ENCODE peak calls at places on chromosome 15, in seven cellular contexts. O, N, K, U, W, R and Y are unnamed samples.

GRCh38 chr15:83372434-83372873 is 74.7 kb upstream of the SH3GL3 start:
- DNase-seq in K (no peak), U (no peak), W (no peak), O (no peak), R (peak; percentile 69), N (no peak), Y (peak; percentile 28)

GRCh38 chr15:60583946-60584345 is 105.0 kb upstream of the ICE2 start:
- DNase-seq in R (peak; percentile 7), O (no peak), K (no peak), N (peak; percentile 38), W (no peak), U (no peak), Y (peak; percentile 64)

GRCh38 chr15:101033801-101034200 is 114.6 kb downstream of the LRRK1 start:
- DNase-seq in O (no peak), N (no peak), U (no peak), W (no peak), R (peak; percentile 11), K (no peak), Y (no peak)

GRCh38 chr15:38864827-38865604 is 300.4 kb upstream of the RASGRP1 start:
- DNase-seq in O (peak; percentile 95), W (no peak), U (no peak), N (no peak), K (no peak), R (no peak), Y (no peak)

GRCh38 chr15:64013179-64014043 is 32.9 kb downstream of the DAPK2 start:
- DNase-seq in R (peak; percentile 72), W (peak; percentile 28), O (no peak), K (no peak), U (no peak), N (no peak), Y (no peak)

GRCh38 chr15:65541231-65541630 is 11.0 kb downstream of the HACD3 start:
- DNase-seq in K (no peak), W (no peak), U (no peak), O (no peak), N (no peak), R (no peak), Y (no peak)

GRCh38 chr15:62124176-62124952 is 40.7 kb downstream of the C2CD4B start:
- DNase-seq in U (no peak), R (no peak), K (peak; percentile 6), W (no peak), O (no peak), N (no peak), Y (no peak)

GRCh38 chr15:25236143-25236860 is 202.5 kb downstream of the UBE3A start:
- DNase-seq in O (no peak), N (no peak), K (no peak), W (no peak), R (no peak), U (no peak), Y (no peak)

GRCh38 chr15:43872416-43873020 is 45.7 kb downstream of the WDR76 start:
- DNase-seq in W (peak; percentile 62), N (peak; percentile 41), O (peak; percentile 87), R (peak; percentile 27), K (peak; percentile 57), U (peak; percentile 45), Y (peak; percentile 92)

GRCh38 chr15:38389924-38390542 is 63.9 kb upstream of the FAM98B start:
- DNase-seq in N (peak; percentile 63), U (peak; percentile 37), O (peak; percentile 61), K (peak; percentile 68), W (peak; percentile 51), R (peak; percentile 47), Y (peak; percentile 80)

GRCh38 chr15:100005715-100006114 is 272.5 kb upstream of the LYSMD4 start:
- DNase-seq in N (no peak), K (no peak), U (no peak), R (no peak), W (no peak), O (no peak), Y (no peak)

GRCh38 chr15:75697523-75698398 is 14.9 kb downstream of the CSPG4 start:
- DNase-seq in W (no peak), U (no peak), R (no peak), K (no peak), O (no peak), N (no peak), Y (no peak)
- H3K4me3 ChIP-seq in W (no peak overlapping the region), U (no peak overlapping the region), R (no peak overlapping the region), K (no peak overlapping the region), O (no peak overlapping the region), N (no peak overlapping the region), Y (no peak overlapping the region)

GRCh38 chr15:69225355-69226027 is 65.1 kb downstream of the GLCE start:
- DNase-seq in R (peak; percentile 14), U (peak; percentile 26), N (peak; percentile 31), W (peak; percentile 36), O (peak; percentile 74), K (peak; percentile 9), Y (peak; percentile 66)
- H3K79me2 ChIP-seq in R (no peaks in the 10 kb centered on the region), U (no peaks in the 10 kb centered on the region), N (no peaks in the 10 kb centered on the region), W (no peaks in the 10 kb centered on the region), O (no peaks in the 10 kb centered on the region), K (no peaks in the 10 kb centered on the region), Y (no peaks in the 10 kb centered on the region)

DNA sequence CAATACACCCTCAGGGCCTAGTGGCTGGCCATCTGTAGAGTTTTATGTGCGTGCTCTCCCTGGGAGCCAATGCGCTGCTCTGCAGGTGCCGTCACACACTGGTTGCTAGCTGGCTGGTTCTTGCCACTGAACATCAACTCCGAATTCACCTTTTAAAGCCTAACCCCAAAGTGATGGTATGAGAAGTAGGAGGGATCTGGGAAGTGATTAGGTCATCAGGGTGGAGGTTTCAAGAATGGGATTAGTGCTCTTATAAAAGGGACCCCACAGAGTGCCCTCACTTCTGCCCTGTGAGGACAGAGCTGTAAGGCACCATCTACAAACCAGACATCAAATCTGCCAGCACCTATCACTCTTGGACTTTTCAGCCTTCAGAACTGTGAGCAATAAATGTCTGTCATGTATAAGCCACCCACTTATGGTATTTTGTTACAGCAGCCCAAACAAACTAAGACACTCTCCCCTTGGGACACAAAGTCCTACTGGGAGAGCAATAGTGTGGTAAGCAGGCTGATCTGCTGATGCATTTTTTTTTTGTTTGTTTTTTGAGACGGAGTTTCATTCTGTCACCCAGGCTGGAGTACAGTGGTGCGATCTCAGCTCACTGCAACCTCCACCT is 20.3 kb downstream of the RGMA start:
- DNase-seq in K (no peak), N (no peak), W (no peak), O (no peak), U (no peak), R (no peak), Y (no peak)
- H3K4me3 ChIP-seq in K (no peak overlapping the region), N (no peak overlapping the region), W (no peak overlapping the region), O (no peak overlapping the region), U (no peak overlapping the region), R (no peak overlapping the region), Y (no peak overlapping the region)

DNA sequence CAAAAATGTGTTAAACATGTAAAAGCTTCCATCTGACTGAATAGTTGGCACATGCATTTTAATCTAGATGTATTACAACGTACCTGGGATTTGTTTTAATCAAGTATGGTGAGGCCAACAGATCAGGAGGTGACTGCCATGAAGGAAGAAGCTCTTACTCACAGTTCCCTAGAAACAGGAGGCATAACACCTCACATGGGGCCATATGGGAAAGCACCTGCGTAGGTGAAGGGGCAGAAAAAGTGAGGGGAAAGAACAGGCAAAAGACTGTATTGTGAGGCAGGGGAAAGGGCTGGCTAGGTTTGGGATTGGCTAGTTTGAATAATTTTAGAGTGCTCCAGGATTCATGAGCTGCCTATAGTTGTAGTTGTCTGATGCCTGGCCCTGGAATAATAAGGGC is 9.6 kb downstream of the SQOR start:
- DNase-seq in U (no peak), R (no peak), K (no peak), N (no peak), O (no peak), W (no peak), Y (no peak)
- H3K79me2 ChIP-seq in U (no peaks in the 10 kb centered on the region), R (peaks cover 69% of the 10 kb centered on the region), K (no peaks in the 10 kb centered on the region), N (peaks cover 92% of the 10 kb centered on the region), O (peaks cover 3% of the 10 kb centered on the region), W (no peaks in the 10 kb centered on the region), Y (no peaks in the 10 kb centered on the region)

DNA sequence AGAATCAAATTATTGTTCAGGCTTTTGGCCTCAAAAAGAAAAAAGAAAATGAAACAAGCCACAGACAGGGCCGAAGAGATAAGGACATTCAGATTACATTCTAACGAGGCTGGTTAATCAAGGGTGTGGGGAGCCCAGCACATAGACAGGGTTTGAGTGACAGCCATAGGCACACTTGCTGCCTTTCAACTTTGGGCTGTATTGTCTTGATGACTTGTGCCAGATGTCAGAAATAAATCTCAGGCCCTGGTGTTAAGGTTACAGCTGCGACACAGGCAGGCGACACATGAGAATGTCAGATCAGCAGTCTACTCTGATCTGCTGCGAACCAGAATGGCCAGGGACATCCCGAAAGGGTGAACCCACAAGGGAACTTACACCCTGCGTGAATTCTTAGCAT is 231.2 kb upstream of the ARRDC4 start:
- DNase-seq in R (no peak), O (no peak), N (no peak), K (no peak), W (no peak), U (no peak), Y (no peak)
- H3K4me3 ChIP-seq in R (no peak overlapping the region), O (no peak overlapping the region), N (no peak overlapping the region), K (no peak overlapping the region), W (no peak overlapping the region), U (no peak overlapping the region), Y (no peak overlapping the region)

GRCh38 chr15:90021108-90021507 is 20.0 kb downstream of the ZNF710 start:
- DNase-seq in N (peak; percentile 82), O (no peak), R (no peak), W (no peak), K (no peak), U (no peak), Y (no peak)
- H3K79me2 ChIP-seq in N (peaks cover 95% of the 10 kb centered on the region), O (peaks cover 40% of the 10 kb centered on the region), R (peaks cover 64% of the 10 kb centered on the region), W (peaks cover 7% of the 10 kb centered on the region), K (peaks cover 8% of the 10 kb centered on the region), U (no peaks in the 10 kb centered on the region), Y (peaks cover 38% of the 10 kb centered on the region)

GRCh38 chr15:92395176-92395521 is 1.5 kb downstream of the ST8SIA2 start:
- DNase-seq in W (no peak), O (no peak), U (no peak), R (no peak), N (no peak), K (no peak), Y (no peak)

GRCh38 chr15:92392966-92393286 is 755 bp upstream of the ST8SIA2 start:
- DNase-seq in R (no peak), O (no peak), N (no peak), U (no peak), W (peak; percentile 35), K (no peak), Y (peak; percentile 33)

GRCh38 chr15:92394327-92395175 is 870 bp downstream of the ST8SIA2 start:
- DNase-seq in K (no peak), O (no peak), U (no peak), N (peak; percentile 14), W (peak; percentile 87), R (no peak), Y (peak; percentile 64)

GRCh38 chr15:92393287-92393993 is at the start of gene ST8SIA2:
- DNase-seq in O (peak; percentile 3), W (peak; percentile 90), N (peak; percentile 88), K (no peak), R (peak; percentile 48), U (no peak), Y (peak; percentile 87)

GRCh38 chr15:92393994-92394326 is 279 bp downstream of the ST8SIA2 start:
- DNase-seq in N (no peak), O (no peak), U (no peak), K (no peak), W (no peak), R (no peak), Y (peak; percentile 64)
- H3K4me3 ChIP-seq in N (peak overlapping the region; percentile 83), O (no peak overlapping the region), U (no peak overlapping the region), K (no peak overlapping the region), W (peak overlapping the region; percentile 43), R (peak overlapping the region; percentile 42), Y (peak overlapping the region; percentile 96)

DNA sequence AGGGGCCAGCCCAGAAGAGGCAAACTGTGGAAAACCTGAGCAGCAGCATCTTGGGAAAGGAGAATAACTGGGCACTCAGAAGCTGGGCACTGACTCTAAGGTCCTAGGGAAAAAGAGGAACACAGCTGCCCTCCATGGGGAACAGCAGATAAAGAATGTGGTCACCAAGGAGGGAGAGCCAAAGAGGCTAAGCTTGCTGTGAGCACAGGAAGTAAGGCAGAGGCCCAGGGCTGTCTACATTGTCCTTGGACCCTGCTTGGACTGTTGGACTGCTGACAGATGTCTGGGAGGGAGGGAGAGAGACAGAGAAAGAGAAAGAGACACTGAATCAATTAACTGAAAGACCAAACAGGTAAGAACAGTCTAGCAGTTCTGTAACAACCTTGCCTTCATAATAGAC is 4.5 kb upstream of the MNS1 start:
- DNase-seq in W (no peak), N (no peak), R (no peak), U (no peak), K (no peak), O (no peak), Y (no peak)
- H3K79me2 ChIP-seq in W (no peaks in the 10 kb centered on the region), N (no peaks in the 10 kb centered on the region), R (no peaks in the 10 kb centered on the region), U (no peaks in the 10 kb centered on the region), K (no peaks in the 10 kb centered on the region), O (no peaks in the 10 kb centered on the region), Y (no peaks in the 10 kb centered on the region)